ENCODE peak calls at places on chromosomes 3 and 15, in six cellular contexts. C is HCT116, T is ascending aorta, A is fibroblast of lung, L is mammary epithelial cell, Q is stomach. J is an unnamed sample. For H3K4me1, the result is how much of the 10 kb centered on the place peaks cover.

GRCh38 chr3:17775073-17775472 is 32.6 kb upstream of the TBC1D5 start:
- DNase-seq in C (no peak), T (no peak), A (no peak), L (no peak), Q (no peak), J (no peak)

GRCh38 chr15:38512901-38513300 is 51.7 kb downstream of the RASGRP1 start:
- DNase-seq in C (no peak), T (no peak), A (no peak), L (no peak), Q (no peak), J (no peak)

GRCh38 chr15:63948971-63949370 is 97.3 kb downstream of the DAPK2 start:
- DNase-seq in C (no peak), T (no peak), A (peak), L (peak), Q (no peak), J (no peak)

GRCh38 chr3:16484216-16484615 is 29.3 kb downstream of the RFTN1 start:
- DNase-seq in C (no peak), T (no peak), A (peak), L (no peak), Q (peak), J (no peak)

GRCh38 chr3:16338999-16339398 is 74.0 kb downstream of the OXNAD1 start:
- DNase-seq in C (no peak), T (peak), A (peak), L (peak), Q (no peak), J (peak)

GRCh38 chr15:76533995-76534394 is 197.4 kb downstream of the ISL2 start:
- DNase-seq in C (no peak), T (no peak), A (peak), L (no peak), Q (no peak), J (no peak)

GRCh38 chr3:52614689-52615088 is 71.0 kb downstream of the PBRM1 start:
- DNase-seq in C (no peak), T (no peak), A (peak), L (peak), Q (no peak), J (no peak)

GRCh38 chr3:51673181-51673801 is 2.2 kb downstream of the TEX264 start:
- DNase-seq in C (no peak), T (peak), A (no peak), L (no peak), Q (peak), J (no peak)

GRCh38 chr15:56307180-56307579 is 58.0 kb upstream of the TEX9 start:
- DNase-seq in C (no peak), T (no peak), A (no peak), L (no peak), Q (no peak), J (no peak)

GRCh38 chr15:40746916-40747418 is 8.1 kb downstream of the RMDN3 start:
- DNase-seq in C (no peak), T (no peak), A (no peak), L (no peak), Q (no peak), J (no peak)

GRCh38 chr15:37995461-37996347 is 61.3 kb downstream of the TMCO5A start:
- DNase-seq in C (peak), T (no peak), A (peak), L (peak), Q (no peak), J (peak)

GRCh38 chr3:187994221-187995085 is 159.5 kb upstream of the LPP start:
- DNase-seq in C (no peak), T (no peak), A (peak), L (peak), Q (no peak), J (no peak)

GRCh38 chr3:149592758-149593240 is 65.0 kb downstream of the WWTR1 start:
- DNase-seq in C (no peak), T (no peak), A (peak), L (peak), Q (no peak), J (no peak)

GRCh38 chr3:173911446-173911845 is 513.9 kb downstream of the NLGN1 start:
- DNase-seq in C (no peak), T (no peak), A (peak), L (no peak), Q (no peak), J (no peak)

GRCh38 chr3:111299070-111299672 is 227.6 kb downstream of the NECTIN3 start:
- DNase-seq in C (no peak), T (no peak), A (peak), L (peak), Q (no peak), J (peak)

GRCh38 chr3:72081456-72081855 is 296.5 kb upstream of the PROK2 start:
- DNase-seq in C (no peak), T (no peak), A (no peak), L (no peak), Q (no peak), J (no peak)

GRCh38 chr3:41158947-41159346 is 40.4 kb upstream of the CTNNB1 start:
- DNase-seq in C (no peak), T (no peak), A (no peak), L (peak), Q (no peak), J (peak)

GRCh38 chr3:192888121-192888520 is 29.5 kb downstream of the MB21D2 start:
- DNase-seq in C (no peak), T (no peak), A (peak), L (no peak), Q (no peak), J (no peak)

GRCh38 chr3:21894459-21895083 is 143.6 kb upstream of the ZNF385D start:
- DNase-seq in C (no peak), T (no peak), A (peak), L (no peak), Q (no peak), J (no peak)

GRCh38 chr15:84982301-84982920 is 755 bp downstream of the PDE8A start:
- DNase-seq in C (no peak), T (peak), A (peak), L (peak), Q (peak), J (peak)
- H3K27ac ChIP-seq in C (peak), T (peak), A (peak), L (no peak), Q (peak), J (peak)

GRCh38 chr3:62070891-62071290 is 302.5 kb downstream of the FEZF2 start:
- DNase-seq in C (no peak), T (no peak), A (no peak), L (no peak), Q (no peak), J (no peak)

GRCh38 chr3:62068337-62068736 is 305.0 kb downstream of the FEZF2 start:
- DNase-seq in C (no peak), T (no peak), A (no peak), L (no peak), Q (no peak), J (no peak)

DNA sequence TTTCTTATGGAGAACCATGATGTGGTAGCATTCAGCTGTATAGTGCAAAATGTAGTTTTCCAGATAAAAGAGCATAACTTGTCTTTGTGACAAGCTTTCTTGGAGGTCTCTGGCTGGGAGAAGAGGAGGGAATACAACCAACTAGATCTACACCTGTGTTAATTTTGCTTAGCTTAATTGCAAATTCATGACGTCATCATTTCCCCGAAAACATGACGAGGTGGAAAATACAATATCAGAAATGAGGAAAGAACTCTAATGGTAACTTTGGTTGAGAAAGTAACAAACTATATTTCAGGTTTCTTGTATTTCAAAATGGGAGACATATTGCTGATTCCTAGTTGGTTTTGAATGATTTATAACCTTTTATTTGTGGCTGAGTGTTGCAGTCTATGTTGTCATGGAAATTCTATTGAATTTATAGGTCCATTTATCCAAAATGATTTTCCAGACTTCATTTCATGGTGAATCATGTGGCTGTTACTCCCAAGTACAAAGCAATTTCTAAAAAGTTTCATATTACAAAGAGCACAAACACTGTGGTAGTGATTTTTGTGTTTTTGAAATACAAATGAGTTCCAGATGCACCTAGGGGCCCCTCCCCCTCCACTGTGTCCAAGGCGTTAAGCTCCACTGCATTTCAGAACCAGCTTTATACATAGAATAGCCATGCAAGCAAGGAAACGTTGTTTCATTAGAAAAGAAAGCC is 307.2 kb downstream of the FEZF2 start:
- DNase-seq in C (no peak), T (no peak), A (peak), L (no peak), Q (no peak), J (no peak)
- TF ChIP-seq CTCF in C (no peak), T (no peak), A (no peak), L (no peak), Q (no peak), J (no peak)

GRCh38 chr3:67647390-67647878 is 7.0 kb downstream of the SUCLG2 start:
- DNase-seq in C (peak), T (no peak), A (peak), L (peak), Q (peak), J (peak)
- H3K4me1 ChIP-seq in C (under half), T (under half), A (under half), L (under half), Q (half or more), J (under half)

GRCh38 chr15:74866090-74866489 is 7.1 kb downstream of the SCAMP2 start:
- DNase-seq in C (no peak), T (no peak), A (peak), L (peak), Q (no peak), J (peak)
- H3K27ac ChIP-seq in C (no peak), T (no peak), A (peak), L (peak), Q (peak), J (peak)

DNA sequence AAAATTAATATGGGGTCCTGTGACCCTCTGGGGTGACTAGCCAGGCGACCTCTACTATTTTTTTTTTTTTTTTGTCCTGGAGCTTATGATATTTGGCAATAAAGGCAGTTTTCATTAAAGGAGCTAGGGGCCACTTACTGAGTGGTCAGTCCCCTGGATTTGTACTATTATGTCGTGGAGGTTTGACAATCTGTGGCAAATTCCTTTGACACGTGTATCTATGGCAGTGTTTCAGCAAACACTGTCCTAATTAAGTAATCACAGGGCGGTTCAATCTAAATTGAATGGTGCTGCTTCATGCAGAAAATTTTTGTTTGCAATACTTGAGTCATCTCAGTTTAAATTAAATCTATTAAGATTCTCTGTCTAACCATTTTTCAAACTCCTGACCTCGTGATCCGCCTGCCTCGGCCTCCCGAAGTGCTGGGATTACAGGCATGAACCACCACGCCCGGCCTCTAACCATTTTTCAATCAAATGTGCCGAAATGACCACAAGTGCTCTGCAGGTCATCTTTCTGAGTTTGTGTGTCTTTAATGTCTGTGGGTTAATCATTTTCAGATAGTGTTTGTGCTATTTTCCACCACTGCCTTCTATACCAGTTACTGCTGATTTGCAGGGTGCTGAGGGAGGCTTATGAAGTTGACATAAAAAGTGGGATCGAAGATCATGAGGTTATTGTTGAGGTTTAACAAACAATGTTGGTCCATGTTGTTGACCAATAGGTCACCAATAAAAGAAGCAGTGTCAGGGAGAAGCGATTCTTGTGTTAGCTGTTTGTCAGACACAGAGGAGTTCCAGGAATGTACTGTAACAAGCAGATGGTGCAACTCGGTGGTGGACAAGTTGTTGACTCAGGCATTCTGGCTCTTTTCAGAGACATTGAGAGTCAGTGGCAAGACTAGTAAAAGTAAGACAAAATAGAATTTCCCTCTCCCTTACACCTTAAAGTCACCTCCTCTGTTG is 18.6 kb upstream of the SLC2A2 start:
- DNase-seq in C (no peak), T (no peak), A (peak), L (peak), Q (no peak), J (no peak)
- TF ChIP-seq CTCF in C (no peak), T (no peak), A (no peak), L (no peak), Q (no peak), J (no peak)

DNA sequence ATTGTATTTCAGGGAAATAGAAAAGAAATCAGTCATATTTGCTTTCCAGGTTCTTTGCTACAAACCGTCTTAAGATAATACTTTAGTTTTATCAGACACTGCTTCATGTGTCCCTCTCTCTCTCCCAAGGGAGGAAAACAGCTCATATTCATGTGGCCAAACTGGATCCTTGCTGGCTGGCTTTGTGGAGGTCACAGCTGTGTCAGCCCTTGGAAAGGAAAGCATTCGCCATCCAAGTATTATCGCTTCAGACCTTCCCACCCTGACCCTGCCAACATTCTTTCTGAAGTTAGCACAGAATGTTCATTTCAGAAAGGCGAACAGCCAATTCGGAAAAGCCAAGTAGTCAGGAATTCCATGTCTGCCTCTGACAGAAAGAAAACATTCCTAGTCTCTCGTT is 213.7 kb downstream of the FEZF2 start:
- DNase-seq in C (no peak), T (peak), A (peak), L (no peak), Q (peak), J (no peak)
- H3K4me1 ChIP-seq in C (under half), T (half or more), A (under half), L (under half), Q (under half), J (under half)

GRCh38 chr3:73431136-73431933 is 193.4 kb downstream of the PDZRN3 start:
- DNase-seq in C (no peak), T (no peak), A (no peak), L (no peak), Q (no peak), J (no peak)
- H3K27ac ChIP-seq in C (no peak), T (no peak), A (no peak), L (no peak), Q (peak), J (no peak)

J was measured in foreskin keratinocyte.